ENCODE peak calls at places on chromosomes 3 and 15, in nine cellular contexts. K, S, A, P, L, W, J, C and Z are unnamed samples. For H3K27me3, the result is how much of the 10 kb centered on the place peaks cover.

GRCh38 chr15:66770518-66771350 is 68.7 kb downstream of the SMAD6 start:
- DNase-seq in C (no peak), S (no peak), P (no peak), J (no peak), A (no peak), W (no peak), L (no peak), K (no peak), Z (peak)

GRCh38 chr3:124094496-124094895 is 102.6 kb upstream of the ROPN1 start:
- DNase-seq in C (no peak), W (no peak), P (no peak), A (no peak), L (no peak), S (no peak), J (no peak), K (peak), Z (no peak)

GRCh38 chr15:32826685-32827084 is 108.9 kb downstream of the GREM1 start:
- DNase-seq in C (no peak), S (peak), J (no peak), A (no peak), K (no peak), W (no peak), L (no peak), P (no peak), Z (no peak)

GRCh38 chr3:90062018-90062417 is 954.6 kb downstream of the EPHA3 start:
- DNase-seq in W (no peak), S (peak), L (no peak), C (no peak), A (no peak), P (no peak), K (peak), J (peak), Z (peak)

GRCh38 chr15:100021653-100022052 is 288.4 kb upstream of the LYSMD4 start:
- DNase-seq in P (no peak), K (no peak), J (no peak), C (no peak), S (no peak), A (no peak), L (no peak), W (no peak), Z (no peak)

GRCh38 chr3:125229707-125230106 is 17.2 kb upstream of the SLC12A8 start:
- DNase-seq in P (no peak), K (no peak), S (no peak), C (no peak), J (no peak), W (no peak), A (no peak), L (no peak), Z (no peak)

GRCh38 chr3:31945738-31946052 is 35.4 kb downstream of the OSBPL10 start:
- DNase-seq in S (no peak), A (no peak), P (no peak), K (peak), J (peak), C (no peak), W (no peak), L (no peak), Z (no peak)

GRCh38 chr3:9625656-9626055 is 23.6 kb upstream of the MTMR14 start:
- DNase-seq in W (no peak), K (no peak), C (no peak), J (no peak), L (no peak), P (no peak), S (no peak), A (no peak), Z (no peak)

GRCh38 chr15:50353999-50354837 is 780 bp downstream of the GABPB1 start:
- DNase-seq in W (peak), C (peak), S (peak), P (peak), L (peak), K (peak), A (peak), J (peak), Z (peak)

GRCh38 chr15:62739507-62739906 is 303.0 kb upstream of the TPM1 start:
- DNase-seq in A (no peak), K (peak), P (no peak), J (peak), L (no peak), S (peak), C (no peak), W (no peak), Z (no peak)

GRCh38 chr3:114404590-114404989 is 110.8 kb downstream of the TIGIT start:
- DNase-seq in S (peak), J (no peak), P (no peak), C (no peak), W (no peak), L (no peak), A (no peak), K (peak), Z (no peak)

GRCh38 chr15:41263891-41264351 is 32.9 kb downstream of the CHP1 start:
- DNase-seq in A (no peak), P (no peak), J (peak), K (peak), L (no peak), C (no peak), W (no peak), S (no peak), Z (peak)

GRCh38 chr15:84586641-84587160 is 14.1 kb upstream of the ZSCAN2 start:
- DNase-seq in W (no peak), A (no peak), K (peak), S (no peak), L (no peak), C (no peak), J (no peak), P (no peak), Z (no peak)

GRCh38 chr15:40830884-40831283 is 2.4 kb upstream of the PPP1R14D start:
- DNase-seq in A (no peak), S (no peak), W (no peak), K (no peak), C (no peak), L (no peak), J (no peak), P (no peak), Z (no peak)

GRCh38 chr3:29720660-29721059 is 439.8 kb downstream of the RBMS3 start:
- DNase-seq in S (no peak), K (no peak), W (no peak), P (no peak), J (no peak), A (no peak), L (no peak), C (no peak), Z (no peak)

GRCh38 chr3:123028233-123028828 is 768 bp upstream of the SEMA5B start:
- DNase-seq in J (peak), W (no peak), A (peak), C (no peak), L (no peak), S (peak), K (peak), P (peak), Z (peak)

GRCh38 chr15:56366211-56366610 is 985 bp downstream of the TEX9 start:
- DNase-seq in A (no peak), W (no peak), C (no peak), L (no peak), J (no peak), S (no peak), K (no peak), P (no peak), Z (no peak)

GRCh38 chr15:67225336-67225735 is 29.1 kb downstream of the AAGAB start:
- DNase-seq in W (no peak), A (no peak), P (no peak), S (no peak), C (no peak), L (no peak), J (peak), K (peak), Z (no peak)

GRCh38 chr3:183560607-183561006 is 5.1 kb upstream of the KLHL6 start:
- DNase-seq in J (no peak), W (no peak), A (no peak), C (no peak), L (no peak), S (no peak), P (peak), K (no peak), Z (peak)

GRCh38 chr15:98547741-98548166 is 100.6 kb upstream of the IGF1R start:
- DNase-seq in J (peak), S (peak), K (no peak), W (no peak), A (no peak), C (peak), L (no peak), P (no peak), Z (peak)

GRCh38 chr15:64010719-64011118 is 35.6 kb downstream of the DAPK2 start:
- DNase-seq in S (peak), W (no peak), P (peak), K (peak), L (peak), A (no peak), C (peak), J (peak), Z (no peak)

GRCh38 chr3:127589600-127590281 is 792 bp downstream of the TPRA1 start:
- DNase-seq in C (peak), W (peak), K (no peak), S (peak), A (no peak), P (peak), L (no peak), J (peak), Z (peak)

GRCh38 chr15:62933388-62933787 is 109.2 kb upstream of the TPM1 start:
- DNase-seq in S (no peak), L (no peak), P (no peak), A (no peak), W (no peak), C (no peak), J (no peak), K (peak), Z (no peak)

GRCh38 chr15:53581513-53581912 is 177.9 kb downstream of the WDR72 start:
- DNase-seq in A (no peak), L (no peak), J (no peak), K (no peak), C (no peak), W (no peak), P (no peak), S (no peak), Z (no peak)

GRCh38 chr3:114502204-114502603 is 208.4 kb downstream of the TIGIT start:
- DNase-seq in C (no peak), W (no peak), A (no peak), L (no peak), K (no peak), P (no peak), S (no peak), J (no peak), Z (no peak)

GRCh38 chr3:42025388-42026138 is 63.7 kb upstream of the ULK4 start:
- DNase-seq in C (peak), S (peak), K (peak), P (no peak), W (peak), L (peak), J (peak), A (peak), Z (peak)

GRCh38 chr15:78033864-78034263 is 43.6 kb downstream of the TBC1D2B start:
- DNase-seq in P (peak), K (no peak), J (no peak), W (no peak), S (peak), L (no peak), C (no peak), A (no peak), Z (no peak)

DNA sequence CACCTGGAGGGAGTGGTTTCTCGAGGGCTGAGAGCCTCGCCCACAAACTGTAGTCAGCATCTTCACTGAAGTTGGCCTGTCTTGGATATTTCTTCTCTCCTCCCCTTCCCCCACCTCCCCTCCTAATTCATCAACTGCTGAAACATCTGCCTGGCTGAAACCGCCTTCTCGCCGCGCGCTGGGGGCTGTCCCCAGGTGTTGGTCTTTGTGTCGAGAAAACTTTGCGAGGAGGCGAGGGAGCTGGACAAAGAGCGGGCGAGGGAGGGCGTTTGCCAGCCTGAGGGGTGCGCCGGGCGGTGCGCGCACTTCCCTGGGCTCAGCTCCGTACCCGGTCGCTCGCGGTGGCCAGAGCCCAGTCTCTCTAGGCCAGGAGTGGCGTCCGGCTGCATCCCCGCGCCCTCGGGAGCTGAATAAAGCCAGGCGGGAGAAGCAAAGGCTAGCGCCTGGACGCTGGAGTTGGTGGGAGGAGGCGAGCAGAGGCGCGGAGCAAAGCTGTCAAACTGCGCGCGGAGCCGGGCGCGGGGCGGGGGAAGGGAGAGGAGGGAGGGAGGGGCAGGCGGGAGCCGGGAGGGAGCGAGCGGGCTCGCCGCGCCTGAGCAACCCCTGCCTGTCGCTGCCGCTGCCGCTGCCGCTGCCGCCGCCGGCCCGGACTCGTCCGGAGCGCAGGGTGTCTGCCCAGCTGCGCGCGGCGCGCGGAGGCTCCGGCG is at the start of gene ST8SIA2:
- DNase-seq in A (no peak), C (no peak), J (peak), L (no peak), S (no peak), K (peak), P (no peak), W (no peak), Z (peak)
- H3K27me3 ChIP-seq in A (under half), C (half or more), J (half or more), L (under half), S (half or more), K (under half), P (under half), W (half or more), Z (half or more)

GRCh38 chr3:46065294-46065705 is 38.0 kb upstream of the XCR1 start:
- DNase-seq in L (peak), S (no peak), J (no peak), W (no peak), A (no peak), C (no peak), P (peak), K (no peak), Z (peak)
- H3K27me3 ChIP-seq in L (under half), S (under half), J (under half), W (under half), A (under half), C (under half), P (under half), K (under half), Z (under half)

DNA sequence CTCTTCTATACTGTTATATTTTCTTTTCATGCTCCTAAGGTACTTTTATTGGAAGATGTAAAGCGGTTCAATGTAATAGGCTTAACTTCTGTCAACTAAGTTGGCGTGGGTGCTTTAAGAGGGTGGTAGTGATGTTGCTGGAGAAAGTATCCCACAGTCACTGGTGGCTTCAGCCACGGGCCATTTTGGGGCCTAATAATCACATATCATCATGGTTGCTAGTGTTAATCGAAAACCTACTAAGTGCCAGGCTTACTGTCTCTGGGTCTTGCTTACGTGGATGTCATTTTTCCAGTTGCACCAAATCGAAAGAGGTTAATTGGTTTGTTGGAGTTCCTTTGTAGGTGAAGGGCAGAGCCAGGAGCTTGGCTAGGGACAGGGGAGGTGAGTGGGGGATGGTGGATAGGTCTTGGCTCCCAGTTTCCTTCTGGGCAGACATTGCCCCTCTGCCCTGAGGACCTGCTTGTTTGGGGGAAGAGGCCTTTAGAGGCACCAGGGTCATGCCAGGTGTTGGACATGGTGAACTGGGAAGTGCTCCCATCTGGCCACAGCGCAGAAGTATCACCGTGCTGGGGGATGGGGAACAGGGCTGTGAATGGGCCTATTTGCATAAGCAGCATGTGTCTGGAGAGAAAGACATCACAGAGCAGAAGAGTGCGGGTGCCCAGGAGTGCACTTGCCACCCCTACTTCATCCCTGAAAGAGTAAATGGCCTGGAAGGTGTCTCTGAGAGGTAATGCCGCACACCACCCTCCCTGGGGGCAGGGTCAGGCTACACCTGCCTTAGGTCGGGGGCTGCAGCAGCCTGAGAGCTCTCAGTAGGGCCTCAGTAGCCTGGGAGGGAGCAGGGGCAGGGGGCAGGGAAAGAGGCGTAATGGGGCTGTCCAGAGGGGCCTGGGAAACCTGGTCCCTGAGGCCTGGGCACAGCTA is 62.4 kb upstream of the POLG start:
- DNase-seq in C (no peak), P (no peak), L (no peak), J (no peak), W (no peak), S (no peak), K (no peak), A (no peak), Z (no peak)
- H3K27me3 ChIP-seq in C (half or more), P (under half), L (half or more), J (half or more), W (half or more), S (half or more), K (under half), A (half or more), Z (half or more)

DNA sequence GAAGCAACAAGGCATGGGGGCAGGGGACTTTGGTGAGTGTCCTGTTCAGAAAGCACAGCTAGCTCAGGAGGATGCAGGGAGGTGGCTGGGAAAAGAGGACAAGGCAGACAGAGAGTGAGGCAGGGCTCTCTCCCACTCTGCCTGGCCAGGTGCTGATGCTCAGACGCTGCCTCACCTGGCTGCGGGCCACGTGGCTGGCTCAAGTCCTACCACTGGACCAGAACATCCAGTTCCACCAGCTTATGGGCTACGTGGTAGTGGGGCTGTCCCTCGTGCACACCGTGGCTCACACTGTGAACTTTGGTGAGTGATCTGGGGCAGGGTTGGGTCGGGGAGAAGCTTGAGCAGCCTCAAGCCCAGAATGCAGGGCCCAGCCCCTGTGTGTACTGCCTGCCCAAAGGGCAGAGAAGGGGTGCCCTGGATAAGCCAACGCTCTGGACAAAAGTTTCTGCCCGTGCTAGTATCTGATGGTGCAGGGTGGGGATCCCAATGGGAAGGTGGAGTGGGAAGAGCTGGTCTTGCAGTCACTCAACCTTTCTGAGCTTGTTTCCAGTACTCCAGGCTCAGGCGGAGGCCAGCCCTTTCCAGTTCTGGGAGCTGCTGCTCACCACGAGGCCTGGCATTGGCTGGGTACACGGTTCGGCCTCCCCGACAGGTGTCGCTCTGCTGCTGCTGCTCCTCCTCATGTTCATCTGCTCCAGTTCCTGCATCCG is 20.9 kb downstream of the NOX5 start:
- DNase-seq in L (no peak), S (no peak), C (no peak), P (no peak), A (no peak), K (no peak), J (no peak), W (no peak), Z (peak)
- H3K27me3 ChIP-seq in L (under half), S (under half), C (under half), P (under half), A (under half), K (under half), J (under half), W (under half), Z (under half)

GRCh38 chr3:138497021-138497420 is 62.6 kb downstream of the ESYT3 start:
- DNase-seq in C (no peak), A (no peak), K (no peak), S (no peak), L (no peak), J (no peak), W (no peak), P (no peak), Z (no peak)

GRCh38 chr3:138494607-138494929 is 60.2 kb downstream of the ESYT3 start:
- DNase-seq in P (no peak), J (no peak), C (no peak), S (no peak), K (no peak), A (no peak), L (peak), W (no peak), Z (no peak)

GRCh38 chr3:138497851-138498250 is 63.4 kb downstream of the ESYT3 start:
- DNase-seq in W (no peak), C (no peak), S (no peak), L (no peak), P (no peak), A (no peak), K (peak), J (no peak), Z (no peak)

GRCh38 chr3:138493804-138494606 is 59.6 kb downstream of the ESYT3 start:
- DNase-seq in J (peak), K (peak), P (no peak), W (no peak), L (no peak), A (peak), C (no peak), S (peak), Z (no peak)

DNA sequence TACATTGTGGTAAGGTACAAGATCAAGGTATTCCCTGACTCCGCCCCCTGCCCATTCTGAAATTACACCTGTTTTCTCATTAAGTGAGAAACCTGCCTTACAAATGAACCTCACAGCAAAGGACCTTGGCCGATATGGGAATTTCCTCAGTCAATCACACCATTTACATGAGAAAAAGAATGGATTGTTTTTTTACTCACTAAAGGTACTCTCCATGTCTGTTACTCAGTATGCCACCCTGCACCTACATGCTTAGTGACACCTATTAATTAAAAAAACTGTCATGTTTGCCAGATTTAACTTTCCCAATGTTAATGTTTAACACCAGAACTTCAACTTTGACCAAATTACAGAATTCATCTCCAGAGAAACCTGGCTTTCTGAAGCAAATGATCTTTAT is 62.0 kb downstream of the ESYT3 start:
- DNase-seq in A (no peak), J (no peak), K (no peak), S (no peak), P (no peak), C (no peak), W (no peak), L (no peak), Z (no peak)
- H3K27me3 ChIP-seq in A (under half), J (under half), K (under half), S (under half), P (under half), C (under half), W (under half), L (under half), Z (under half)